ENCODE peak calls at places on chromosomes 11 and 22, in six cellular contexts. One of them, this sample, is unnamed.

GRCh38 chr11:48013269-48013901 is 33.0 kb downstream of the PTPRJ start:
- DNase-seq in H1: no peak
- DNase-seq in IMR-90: peak; percentile 65
- DNase-seq in H9: no peak
- DNase-seq in mesenchymal stem cell: peak; percentile 62
- DNase-seq in trophoblast cell: no peak
- DNase-seq in this sample: no peak

GRCh38 chr11:64067257-64067993 is 31.7 kb downstream of the FLRT1 start:
- DNase-seq in IMR-90: no peak
- DNase-seq in H9: no peak
- DNase-seq in mesenchymal stem cell: no peak
- DNase-seq in trophoblast cell: no peak
- DNase-seq in H1: no peak
- DNase-seq in this sample: no peak

GRCh38 chr11:120028181-120028935 is 109.6 kb downstream of the TRIM29 start:
- DNase-seq in trophoblast cell: no peak
- DNase-seq in IMR-90: no peak
- DNase-seq in mesenchymal stem cell: no peak
- DNase-seq in H9: peak; percentile 15
- DNase-seq in H1: no peak
- DNase-seq in this sample: no peak

GRCh38 chr11:84541711-84542340 is 1085.3 kb downstream of the DLG2 start:
- DNase-seq in trophoblast cell: no peak
- DNase-seq in H1: no peak
- DNase-seq in mesenchymal stem cell: no peak
- DNase-seq in IMR-90: no peak
- DNase-seq in H9: no peak
- DNase-seq in this sample: no peak

GRCh38 chr22:42959472-42960145 is 55.3 kb downstream of the PACSIN2 start:
- DNase-seq in trophoblast cell: peak; percentile 93
- DNase-seq in mesenchymal stem cell: peak; percentile 92
- DNase-seq in H1: no peak
- DNase-seq in H9: no peak
- DNase-seq in IMR-90: peak; percentile 88
- DNase-seq in this sample: no peak

GRCh38 chr11:75563978-75564552 is 2.0 kb downstream of the SERPINH1 start:
- DNase-seq in H1: no peak
- DNase-seq in mesenchymal stem cell: peak; percentile 90
- DNase-seq in H9: peak; percentile 94
- DNase-seq in IMR-90: peak; percentile 92
- DNase-seq in trophoblast cell: peak; percentile 89
- DNase-seq in this sample: peak; percentile 71

GRCh38 chr11:94199367-94200130 is 70.9 kb downstream of the PANX1 start:
- DNase-seq in H1: no peak
- DNase-seq in mesenchymal stem cell: no peak
- DNase-seq in trophoblast cell: no peak
- DNase-seq in IMR-90: peak; percentile 29
- DNase-seq in H9: no peak
- DNase-seq in this sample: no peak

GRCh38 chr11:73950869-73951710 is at the start of gene DNAJB13:
- DNase-seq in H1: no peak
- DNase-seq in IMR-90: peak; percentile 60
- DNase-seq in mesenchymal stem cell: peak; percentile 73
- DNase-seq in H9: peak; percentile 79
- DNase-seq in trophoblast cell: peak; percentile 85
- DNase-seq in this sample: peak; percentile 76

GRCh38 chr22:46098525-46099475 is 51.5 kb upstream of the PPARA start:
- DNase-seq in mesenchymal stem cell: no peak
- DNase-seq in H9: no peak
- DNase-seq in trophoblast cell: no peak
- DNase-seq in H1: no peak
- DNase-seq in IMR-90: no peak
- DNase-seq in this sample: no peak

GRCh38 chr11:111308140-111308539 is 9.8 kb downstream of the POU2AF3 start:
- DNase-seq in mesenchymal stem cell: no peak
- DNase-seq in IMR-90: peak; percentile 39
- DNase-seq in H9: no peak
- DNase-seq in trophoblast cell: no peak
- DNase-seq in H1: no peak
- DNase-seq in this sample: no peak
- H3K14ac ChIP-seq in mesenchymal stem cell: peak overlapping the region; percentile 65
- H3K14ac ChIP-seq in IMR-90: no peak overlapping the region
- H3K14ac ChIP-seq in H9: no peak overlapping the region
- H3K14ac ChIP-seq in trophoblast cell: no peak overlapping the region
- H3K14ac ChIP-seq in H1: no peak overlapping the region
- H3K14ac ChIP-seq in this sample: no peak overlapping the region

GRCh38 chr11:111917312-111917711 is 1.4 kb upstream of the C11orf52 start:
- DNase-seq in H1: no peak
- DNase-seq in trophoblast cell: no peak
- DNase-seq in mesenchymal stem cell: no peak
- DNase-seq in H9: no peak
- DNase-seq in IMR-90: no peak
- DNase-seq in this sample: no peak
- H3K14ac ChIP-seq in H1: no peak overlapping the region
- H3K14ac ChIP-seq in trophoblast cell: no peak overlapping the region
- H3K14ac ChIP-seq in mesenchymal stem cell: no peak overlapping the region
- H3K14ac ChIP-seq in H9: no peak overlapping the region
- H3K14ac ChIP-seq in IMR-90: no peak overlapping the region
- H3K14ac ChIP-seq in this sample: no peak overlapping the region

DNA sequence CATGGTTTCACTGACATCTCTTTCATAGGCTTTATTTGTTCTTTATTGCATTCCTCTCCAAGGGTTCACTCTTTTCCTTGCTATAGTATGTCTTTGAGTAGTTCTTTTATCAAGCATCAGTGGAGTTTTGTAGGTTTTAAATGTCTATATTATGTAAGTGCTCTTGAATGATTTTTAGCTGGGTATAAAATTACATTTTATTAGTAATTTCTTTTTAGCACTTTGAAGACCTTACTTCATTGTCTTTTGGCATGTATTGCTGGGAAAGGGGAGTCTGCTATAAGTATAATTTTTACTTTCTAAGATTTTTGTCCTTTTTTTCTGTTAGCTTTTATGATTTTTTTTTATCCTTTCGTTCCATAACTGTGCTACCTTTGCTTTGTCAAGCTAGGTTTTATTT is 25.5 kb upstream of the CAT start:
- DNase-seq in H9: no peak
- DNase-seq in H1: no peak
- DNase-seq in trophoblast cell: no peak
- DNase-seq in mesenchymal stem cell: no peak
- DNase-seq in IMR-90: no peak
- DNase-seq in this sample: no peak
- H3K14ac ChIP-seq in H9: no peak overlapping the region
- H3K14ac ChIP-seq in H1: no peak overlapping the region
- H3K14ac ChIP-seq in trophoblast cell: no peak overlapping the region
- H3K14ac ChIP-seq in mesenchymal stem cell: no peak overlapping the region
- H3K14ac ChIP-seq in IMR-90: no peak overlapping the region
- H3K14ac ChIP-seq in this sample: no peak overlapping the region

GRCh38 chr11:69353696-69354544 is 60.0 kb downstream of the MYEOV start:
- DNase-seq in trophoblast cell: no peak
- DNase-seq in H9: no peak
- DNase-seq in H1: no peak
- DNase-seq in mesenchymal stem cell: no peak
- DNase-seq in IMR-90: no peak
- DNase-seq in this sample: no peak
- H3K14ac ChIP-seq in trophoblast cell: no peak overlapping the region
- H3K14ac ChIP-seq in H9: no peak overlapping the region
- H3K14ac ChIP-seq in H1: no peak overlapping the region
- H3K14ac ChIP-seq in mesenchymal stem cell: peak overlapping the region; percentile 95
- H3K14ac ChIP-seq in IMR-90: peak overlapping the region; percentile 90
- H3K14ac ChIP-seq in this sample: peak overlapping the region; percentile 92

DNA sequence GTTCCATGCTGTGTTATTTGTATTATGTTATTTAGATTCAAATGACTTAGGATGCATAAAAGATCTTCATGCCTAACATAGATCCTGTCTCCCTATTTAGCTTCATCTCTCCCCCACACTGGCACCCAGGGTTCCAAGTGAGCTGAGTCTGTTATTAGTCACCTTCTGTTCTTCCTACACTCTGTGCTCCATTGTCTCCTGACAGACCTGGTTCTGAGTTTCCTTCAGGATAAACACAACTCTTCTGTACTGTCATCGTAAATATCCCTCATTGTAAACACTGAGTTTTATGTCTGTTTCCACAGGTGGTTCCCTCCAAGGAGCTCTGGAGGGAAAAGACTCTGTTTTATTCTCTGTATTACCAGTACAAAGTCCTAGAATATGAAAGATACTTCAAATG is 8.7 kb downstream of the MMP26 start:
- DNase-seq in mesenchymal stem cell: no peak
- DNase-seq in trophoblast cell: no peak
- DNase-seq in H1: no peak
- DNase-seq in H9: no peak
- DNase-seq in IMR-90: peak; percentile 21
- DNase-seq in this sample: no peak
- H3K14ac ChIP-seq in mesenchymal stem cell: no peak overlapping the region
- H3K14ac ChIP-seq in trophoblast cell: no peak overlapping the region
- H3K14ac ChIP-seq in H1: no peak overlapping the region
- H3K14ac ChIP-seq in H9: no peak overlapping the region
- H3K14ac ChIP-seq in IMR-90: no peak overlapping the region
- H3K14ac ChIP-seq in this sample: no peak overlapping the region

GRCh38 chr11:59668188-59668949 is 468 bp downstream of the PATL1 start:
- DNase-seq in H1: peak; percentile 36
- DNase-seq in IMR-90: peak; percentile 28
- DNase-seq in mesenchymal stem cell: peak; percentile 74
- DNase-seq in trophoblast cell: peak; percentile 67
- DNase-seq in H9: peak; percentile 71
- DNase-seq in this sample: peak; percentile 78

GRCh38 chr11:59669611-59670009 is 773 bp upstream of the PATL1 start:
- DNase-seq in trophoblast cell: peak; percentile 87
- DNase-seq in H1: no peak
- DNase-seq in IMR-90: peak; percentile 49
- DNase-seq in H9: no peak
- DNase-seq in mesenchymal stem cell: peak; percentile 73
- DNase-seq in this sample: no peak

GRCh38 chr11:59666969-59667368 is 1.9 kb downstream of the PATL1 start:
- DNase-seq in H1: no peak
- DNase-seq in IMR-90: peak; percentile 15
- DNase-seq in mesenchymal stem cell: peak; percentile 40
- DNase-seq in H9: no peak
- DNase-seq in trophoblast cell: peak; percentile 16
- DNase-seq in this sample: no peak

GRCh38 chr11:59667812-59668187 is 1.0 kb downstream of the PATL1 start:
- DNase-seq in H9: no peak
- DNase-seq in IMR-90: no peak
- DNase-seq in trophoblast cell: no peak
- DNase-seq in mesenchymal stem cell: no peak
- DNase-seq in H1: no peak
- DNase-seq in this sample: no peak

DNA sequence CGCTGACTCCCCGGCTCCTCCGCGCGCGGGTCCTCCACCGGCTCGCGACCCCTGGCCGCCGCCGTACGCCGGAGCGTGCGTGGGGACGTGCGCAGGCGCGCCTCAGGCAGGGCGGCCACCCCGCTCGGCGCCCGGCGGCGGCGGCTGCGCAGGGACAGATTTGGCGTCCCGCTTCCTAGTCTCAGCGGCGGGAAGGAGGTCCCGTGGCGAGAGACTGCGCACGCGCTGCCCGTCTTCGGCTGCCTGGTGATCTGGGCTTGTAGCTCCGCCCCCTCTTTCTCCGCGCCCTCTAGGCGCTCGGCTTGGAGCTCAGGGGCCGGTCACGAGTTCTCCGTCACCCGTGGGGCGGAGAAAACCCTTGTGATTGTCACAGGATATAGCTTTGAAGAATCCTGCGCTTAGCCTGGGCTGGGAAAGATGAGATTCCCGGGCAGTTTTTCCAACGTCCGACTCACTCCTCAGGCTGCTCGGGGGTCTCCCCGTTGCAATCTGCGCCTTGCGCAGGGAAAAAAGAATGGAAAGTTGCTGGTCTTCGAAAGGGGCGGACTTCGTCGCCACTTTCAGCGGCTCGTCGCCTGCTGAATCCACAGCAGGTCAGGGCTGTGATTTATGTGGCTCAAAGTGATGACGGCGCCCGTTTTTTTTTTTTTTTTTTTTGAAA is at the start of gene PATL1:
- DNase-seq in H9: peak; percentile 98
- DNase-seq in mesenchymal stem cell: peak; percentile 99
- DNase-seq in trophoblast cell: peak; percentile 100
- DNase-seq in H1: peak; percentile 92
- DNase-seq in IMR-90: peak; percentile 98
- DNase-seq in this sample: peak; percentile 97
- H3K14ac ChIP-seq in H9: peak within 1 kb of the TSS; percentile 85
- H3K14ac ChIP-seq in mesenchymal stem cell: peak within 1 kb of the TSS; percentile 99
- H3K14ac ChIP-seq in trophoblast cell: peak within 1 kb of the TSS; percentile 98
- H3K14ac ChIP-seq in H1: no peak within 1 kb of the TSS
- H3K14ac ChIP-seq in IMR-90: peak within 1 kb of the TSS; percentile 93
- H3K14ac ChIP-seq in this sample: peak within 1 kb of the TSS; percentile 28

GRCh38 chr22:49824936-49825335 is 2.7 kb downstream of the BRD1 start:
- DNase-seq in trophoblast cell: no peak
- DNase-seq in H9: no peak
- DNase-seq in mesenchymal stem cell: peak; percentile 7
- DNase-seq in H1: no peak
- DNase-seq in IMR-90: no peak
- DNase-seq in this sample: no peak

GRCh38 chr22:49825436-49825835 is 2.2 kb downstream of the BRD1 start:
- DNase-seq in H1: no peak
- DNase-seq in trophoblast cell: peak; percentile 68
- DNase-seq in H9: no peak
- DNase-seq in IMR-90: peak; percentile 66
- DNase-seq in mesenchymal stem cell: peak; percentile 57
- DNase-seq in this sample: no peak

GRCh38 chr22:49823289-49824045 is 4.2 kb downstream of the BRD1 start:
- DNase-seq in H1: no peak
- DNase-seq in mesenchymal stem cell: no peak
- DNase-seq in IMR-90: no peak
- DNase-seq in H9: no peak
- DNase-seq in trophoblast cell: no peak
- DNase-seq in this sample: no peak

GRCh38 chr22:49825944-49826602 is 1.6 kb downstream of the BRD1 start:
- DNase-seq in trophoblast cell: peak; percentile 30
- DNase-seq in H9: no peak
- DNase-seq in IMR-90: peak; percentile 72
- DNase-seq in mesenchymal stem cell: peak; percentile 64
- DNase-seq in H1: no peak
- DNase-seq in this sample: no peak

DNA sequence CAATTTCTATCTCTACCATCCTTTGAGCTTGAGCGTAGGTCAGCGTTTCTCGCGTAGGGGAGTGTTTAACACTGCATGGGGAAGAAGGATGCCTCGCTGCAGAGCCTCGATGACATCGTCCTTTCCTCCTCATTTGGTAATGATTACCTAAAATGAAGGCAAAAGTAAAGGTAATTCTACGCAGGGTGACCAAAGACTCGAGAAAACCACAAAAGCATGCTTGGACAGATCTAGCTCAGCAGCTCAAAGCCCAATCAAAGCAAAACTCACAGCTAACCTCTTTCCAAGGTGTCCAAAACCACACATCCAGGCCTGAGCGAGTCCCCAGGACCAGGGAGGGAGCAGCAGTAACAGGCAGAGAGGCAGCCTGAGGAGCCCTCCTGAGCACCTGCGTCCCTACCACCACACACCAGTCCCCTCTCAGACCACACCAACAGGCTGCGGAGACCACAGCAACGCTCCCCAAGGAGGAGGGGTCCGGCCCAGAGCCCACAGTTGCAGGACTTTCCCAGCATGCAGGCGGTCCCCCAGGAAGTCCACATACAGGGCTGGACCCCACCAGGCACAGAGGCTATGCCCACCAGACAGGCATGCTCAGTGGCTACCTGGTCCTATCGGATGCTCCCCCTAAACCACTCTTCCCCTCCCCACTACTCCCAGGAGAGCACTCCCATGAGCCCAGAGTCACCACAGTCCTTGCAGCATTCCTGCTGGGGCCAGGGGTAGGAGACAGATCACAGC is 3.3 kb downstream of the BRD1 start:
- DNase-seq in mesenchymal stem cell: peak; percentile 8
- DNase-seq in IMR-90: no peak
- DNase-seq in trophoblast cell: no peak
- DNase-seq in H1: no peak
- DNase-seq in H9: no peak
- DNase-seq in this sample: no peak
- H3K14ac ChIP-seq in mesenchymal stem cell: no peak overlapping the region
- H3K14ac ChIP-seq in IMR-90: no peak overlapping the region
- H3K14ac ChIP-seq in trophoblast cell: no peak overlapping the region
- H3K14ac ChIP-seq in H1: no peak overlapping the region
- H3K14ac ChIP-seq in H9: no peak overlapping the region
- H3K14ac ChIP-seq in this sample: no peak overlapping the region